ENCODE peak calls at places on chromosome 16, in six cellular contexts. One of them, this sample, is unnamed.

GRCh38 chr16:57810197-57811024 is 8.1 kb upstream of the KIFC3 start:
- DNase-seq in AG20443: peak; percentile 84
- DNase-seq in left ventricle myocardium inferior: peak; percentile 75
- DNase-seq in fibroblast of villous mesenchyme: peak; percentile 97
- DNase-seq in activated CD4-positive, alpha-beta memory T cell treated with anti-CD3 and anti-CD28 coated beads for 36 hours: peak; percentile 89
- DNase-seq in GM12892: peak; percentile 83
- DNase-seq in this sample: no peak

GRCh38 chr16:51151435-51151950 is 423 bp upstream of the SALL1 start:
- DNase-seq in AG20443: peak; percentile 88
- DNase-seq in left ventricle myocardium inferior: no peak
- DNase-seq in activated CD4-positive, alpha-beta memory T cell treated with anti-CD3 and anti-CD28 coated beads for 36 hours: no peak
- DNase-seq in fibroblast of villous mesenchyme: peak; percentile 68
- DNase-seq in GM12892: no peak
- DNase-seq in this sample: no peak

GRCh38 chr16:89410794-89411309 is 79.5 kb downstream of the ANKRD11 start:
- DNase-seq in left ventricle myocardium inferior: peak; percentile 55
- DNase-seq in AG20443: peak; percentile 84
- DNase-seq in fibroblast of villous mesenchyme: peak; percentile 91
- DNase-seq in GM12892: no peak
- DNase-seq in activated CD4-positive, alpha-beta memory T cell treated with anti-CD3 and anti-CD28 coated beads for 36 hours: peak; percentile 32
- DNase-seq in this sample: peak; percentile 86

GRCh38 chr16:78227855-78228254 is 128.4 kb downstream of the WWOX start:
- DNase-seq in fibroblast of villous mesenchyme: peak; percentile 46
- DNase-seq in AG20443: no peak
- DNase-seq in GM12892: no peak
- DNase-seq in left ventricle myocardium inferior: no peak
- DNase-seq in activated CD4-positive, alpha-beta memory T cell treated with anti-CD3 and anti-CD28 coated beads for 36 hours: no peak
- DNase-seq in this sample: no peak

GRCh38 chr16:49281843-49282642 is 405 bp upstream of the CBLN1 start:
- DNase-seq in GM12892: peak; percentile 85
- DNase-seq in activated CD4-positive, alpha-beta memory T cell treated with anti-CD3 and anti-CD28 coated beads for 36 hours: peak; percentile 80
- DNase-seq in AG20443: peak; percentile 91
- DNase-seq in left ventricle myocardium inferior: peak; percentile 83
- DNase-seq in fibroblast of villous mesenchyme: peak; percentile 11
- DNase-seq in this sample: peak; percentile 90

GRCh38 chr16:48250520-48251278 is 3.4 kb upstream of the ABCC11 start:
- DNase-seq in GM12892: no peak
- DNase-seq in activated CD4-positive, alpha-beta memory T cell treated with anti-CD3 and anti-CD28 coated beads for 36 hours: no peak
- DNase-seq in fibroblast of villous mesenchyme: no peak
- DNase-seq in AG20443: no peak
- DNase-seq in left ventricle myocardium inferior: no peak
- DNase-seq in this sample: no peak

GRCh38 chr16:64864232-64864803 is 257.5 kb downstream of the CDH11 start:
- DNase-seq in AG20443: peak; percentile 84
- DNase-seq in GM12892: no peak
- DNase-seq in fibroblast of villous mesenchyme: peak; percentile 88
- DNase-seq in left ventricle myocardium inferior: no peak
- DNase-seq in activated CD4-positive, alpha-beta memory T cell treated with anti-CD3 and anti-CD28 coated beads for 36 hours: no peak
- DNase-seq in this sample: no peak

GRCh38 chr16:56851671-56852400 is 13.2 kb upstream of the SLC12A3 start:
- DNase-seq in activated CD4-positive, alpha-beta memory T cell treated with anti-CD3 and anti-CD28 coated beads for 36 hours: no peak
- DNase-seq in left ventricle myocardium inferior: no peak
- DNase-seq in GM12892: no peak
- DNase-seq in AG20443: peak; percentile 43
- DNase-seq in fibroblast of villous mesenchyme: peak; percentile 49
- DNase-seq in this sample: peak; percentile 24

GRCh38 chr16:51854401-51854951 is 692.5 kb downstream of the TOX3 start:
- DNase-seq in AG20443: no peak
- DNase-seq in left ventricle myocardium inferior: no peak
- DNase-seq in GM12892: no peak
- DNase-seq in fibroblast of villous mesenchyme: no peak
- DNase-seq in activated CD4-positive, alpha-beta memory T cell treated with anti-CD3 and anti-CD28 coated beads for 36 hours: no peak
- DNase-seq in this sample: no peak

GRCh38 chr16:12416136-12416787 is 387.4 kb downstream of the CPPED1 start:
- DNase-seq in GM12892: no peak
- DNase-seq in activated CD4-positive, alpha-beta memory T cell treated with anti-CD3 and anti-CD28 coated beads for 36 hours: no peak
- DNase-seq in AG20443: no peak
- DNase-seq in left ventricle myocardium inferior: no peak
- DNase-seq in fibroblast of villous mesenchyme: no peak
- DNase-seq in this sample: no peak

GRCh38 chr16:86567701-86568571 is 1.3 kb downstream of the FOXC2 start:
- DNase-seq in AG20443: peak; percentile 77
- DNase-seq in left ventricle myocardium inferior: peak; percentile 54
- DNase-seq in activated CD4-positive, alpha-beta memory T cell treated with anti-CD3 and anti-CD28 coated beads for 36 hours: no peak
- DNase-seq in GM12892: no peak
- DNase-seq in fibroblast of villous mesenchyme: peak; percentile 51
- DNase-seq in this sample: peak; percentile 57

GRCh38 chr16:50635505-50636392 is 45.4 kb downstream of the SNX20 start:
- DNase-seq in GM12892: no peak
- DNase-seq in left ventricle myocardium inferior: no peak
- DNase-seq in AG20443: no peak
- DNase-seq in activated CD4-positive, alpha-beta memory T cell treated with anti-CD3 and anti-CD28 coated beads for 36 hours: peak; percentile 57
- DNase-seq in fibroblast of villous mesenchyme: no peak
- DNase-seq in this sample: no peak

GRCh38 chr16:71846443-71846842 is 667 bp downstream of the ATXN1L start:
- DNase-seq in left ventricle myocardium inferior: no peak
- DNase-seq in fibroblast of villous mesenchyme: peak; percentile 38
- DNase-seq in AG20443: peak; percentile 27
- DNase-seq in GM12892: no peak
- DNase-seq in activated CD4-positive, alpha-beta memory T cell treated with anti-CD3 and anti-CD28 coated beads for 36 hours: peak; percentile 45
- DNase-seq in this sample: no peak

GRCh38 chr16:30875881-30876791 is 17.7 kb downstream of the BCL7C start:
- DNase-seq in fibroblast of villous mesenchyme: no peak
- DNase-seq in left ventricle myocardium inferior: no peak
- DNase-seq in GM12892: peak; percentile 50
- DNase-seq in activated CD4-positive, alpha-beta memory T cell treated with anti-CD3 and anti-CD28 coated beads for 36 hours: peak; percentile 38
- DNase-seq in AG20443: peak; percentile 37
- DNase-seq in this sample: no peak

GRCh38 chr16:48818257-48818656 is 208.3 kb upstream of the N4BP1 start:
- DNase-seq in AG20443: no peak
- DNase-seq in fibroblast of villous mesenchyme: no peak
- DNase-seq in GM12892: no peak
- DNase-seq in left ventricle myocardium inferior: no peak
- DNase-seq in activated CD4-positive, alpha-beta memory T cell treated with anti-CD3 and anti-CD28 coated beads for 36 hours: no peak
- DNase-seq in this sample: no peak

GRCh38 chr16:53429221-53429943 is 4.9 kb upstream of the RBL2 start:
- DNase-seq in left ventricle myocardium inferior: no peak
- DNase-seq in fibroblast of villous mesenchyme: peak; percentile 90
- DNase-seq in activated CD4-positive, alpha-beta memory T cell treated with anti-CD3 and anti-CD28 coated beads for 36 hours: no peak
- DNase-seq in AG20443: no peak
- DNase-seq in GM12892: no peak
- DNase-seq in this sample: no peak

GRCh38 chr16:29710227-29711219 is 31.5 kb downstream of the QPRT start:
- DNase-seq in fibroblast of villous mesenchyme: peak; percentile 79
- DNase-seq in GM12892: no peak
- DNase-seq in left ventricle myocardium inferior: no peak
- DNase-seq in AG20443: peak; percentile 79
- DNase-seq in activated CD4-positive, alpha-beta memory T cell treated with anti-CD3 and anti-CD28 coated beads for 36 hours: peak; percentile 33
- DNase-seq in this sample: no peak

GRCh38 chr16:56357291-56357764 is 68.0 kb downstream of the AMFR start:
- DNase-seq in fibroblast of villous mesenchyme: no peak
- DNase-seq in activated CD4-positive, alpha-beta memory T cell treated with anti-CD3 and anti-CD28 coated beads for 36 hours: peak; percentile 8
- DNase-seq in AG20443: peak; percentile 75
- DNase-seq in GM12892: no peak
- DNase-seq in left ventricle myocardium inferior: peak; percentile 7
- DNase-seq in this sample: peak; percentile 79

GRCh38 chr16:81838794-81839193 is 59.7 kb downstream of the PLCG2 start:
- DNase-seq in AG20443: peak; percentile 22
- DNase-seq in activated CD4-positive, alpha-beta memory T cell treated with anti-CD3 and anti-CD28 coated beads for 36 hours: no peak
- DNase-seq in fibroblast of villous mesenchyme: no peak
- DNase-seq in GM12892: peak; percentile 42
- DNase-seq in left ventricle myocardium inferior: no peak
- DNase-seq in this sample: no peak

GRCh38 chr16:79768594-79768993 is 168.1 kb upstream of the MAF start:
- DNase-seq in GM12892: no peak
- DNase-seq in left ventricle myocardium inferior: no peak
- DNase-seq in activated CD4-positive, alpha-beta memory T cell treated with anti-CD3 and anti-CD28 coated beads for 36 hours: no peak
- DNase-seq in fibroblast of villous mesenchyme: no peak
- DNase-seq in AG20443: peak; percentile 12
- DNase-seq in this sample: no peak

GRCh38 chr16:85844786-85845185 is 45.3 kb downstream of the COX4I1 start:
- DNase-seq in left ventricle myocardium inferior: no peak
- DNase-seq in fibroblast of villous mesenchyme: peak; percentile 85
- DNase-seq in activated CD4-positive, alpha-beta memory T cell treated with anti-CD3 and anti-CD28 coated beads for 36 hours: no peak
- DNase-seq in GM12892: no peak
- DNase-seq in AG20443: no peak
- DNase-seq in this sample: no peak

GRCh38 chr16:27401768-27402568 is at the start of gene IL21R:
- DNase-seq in activated CD4-positive, alpha-beta memory T cell treated with anti-CD3 and anti-CD28 coated beads for 36 hours: peak; percentile 93
- DNase-seq in fibroblast of villous mesenchyme: no peak
- DNase-seq in AG20443: peak; percentile 85
- DNase-seq in left ventricle myocardium inferior: peak; percentile 73
- DNase-seq in GM12892: peak; percentile 60
- DNase-seq in this sample: peak; percentile 89

GRCh38 chr16:80887062-80887461 is 82.7 kb upstream of the CDYL2 start:
- DNase-seq in left ventricle myocardium inferior: no peak
- DNase-seq in GM12892: no peak
- DNase-seq in AG20443: no peak
- DNase-seq in activated CD4-positive, alpha-beta memory T cell treated with anti-CD3 and anti-CD28 coated beads for 36 hours: no peak
- DNase-seq in fibroblast of villous mesenchyme: no peak
- DNase-seq in this sample: no peak

GRCh38 chr16:29821663-29822115 is 1.4 kb downstream of the MVP start:
- DNase-seq in AG20443: peak; percentile 69
- DNase-seq in left ventricle myocardium inferior: no peak
- DNase-seq in GM12892: no peak
- DNase-seq in fibroblast of villous mesenchyme: peak; percentile 81
- DNase-seq in activated CD4-positive, alpha-beta memory T cell treated with anti-CD3 and anti-CD28 coated beads for 36 hours: no peak
- DNase-seq in this sample: no peak

GRCh38 chr16:66521951-66522771 is 27.8 kb downstream of the TK2 start:
- DNase-seq in GM12892: peak; percentile 47
- DNase-seq in activated CD4-positive, alpha-beta memory T cell treated with anti-CD3 and anti-CD28 coated beads for 36 hours: peak; percentile 99
- DNase-seq in AG20443: peak; percentile 57
- DNase-seq in left ventricle myocardium inferior: peak; percentile 31
- DNase-seq in fibroblast of villous mesenchyme: peak; percentile 57
- DNase-seq in this sample: peak; percentile 75

GRCh38 chr16:57892041-57892440 is 78.9 kb downstream of the CNGB1 start:
- DNase-seq in left ventricle myocardium inferior: no peak
- DNase-seq in activated CD4-positive, alpha-beta memory T cell treated with anti-CD3 and anti-CD28 coated beads for 36 hours: no peak
- DNase-seq in fibroblast of villous mesenchyme: peak; percentile 22
- DNase-seq in GM12892: no peak
- DNase-seq in AG20443: peak; percentile 38
- DNase-seq in this sample: no peak

GRCh38 chr16:88561485-88562369 is 8.5 kb upstream of the ZC3H18 start:
- DNase-seq in GM12892: no peak
- DNase-seq in AG20443: peak; percentile 81
- DNase-seq in activated CD4-positive, alpha-beta memory T cell treated with anti-CD3 and anti-CD28 coated beads for 36 hours: peak; percentile 62
- DNase-seq in fibroblast of villous mesenchyme: peak; percentile 46
- DNase-seq in left ventricle myocardium inferior: no peak
- DNase-seq in this sample: peak; percentile 83

GRCh38 chr16:57735755-57736418 is at the start of gene KATNB1:
- DNase-seq in AG20443: no peak
- DNase-seq in GM12892: no peak
- DNase-seq in fibroblast of villous mesenchyme: peak; percentile 23
- DNase-seq in left ventricle myocardium inferior: peak; percentile 18
- DNase-seq in activated CD4-positive, alpha-beta memory T cell treated with anti-CD3 and anti-CD28 coated beads for 36 hours: no peak
- DNase-seq in this sample: no peak

GRCh38 chr16:17499223-17499902 is 28.6 kb upstream of the XYLT1 start:
- DNase-seq in fibroblast of villous mesenchyme: no peak
- DNase-seq in left ventricle myocardium inferior: no peak
- DNase-seq in activated CD4-positive, alpha-beta memory T cell treated with anti-CD3 and anti-CD28 coated beads for 36 hours: no peak
- DNase-seq in AG20443: peak; percentile 45
- DNase-seq in GM12892: no peak
- DNase-seq in this sample: no peak

GRCh38 chr16:10871157-10871991 is 5.6 kb upstream of the CIITA start:
- DNase-seq in activated CD4-positive, alpha-beta memory T cell treated with anti-CD3 and anti-CD28 coated beads for 36 hours: peak; percentile 90
- DNase-seq in fibroblast of villous mesenchyme: peak; percentile 22
- DNase-seq in GM12892: no peak
- DNase-seq in left ventricle myocardium inferior: no peak
- DNase-seq in AG20443: peak; percentile 85
- DNase-seq in this sample: no peak

GRCh38 chr16:9042943-9043680 is 48.3 kb upstream of the HAPSTR1 start:
- DNase-seq in left ventricle myocardium inferior: no peak
- DNase-seq in GM12892: no peak
- DNase-seq in AG20443: peak; percentile 82
- DNase-seq in fibroblast of villous mesenchyme: no peak
- DNase-seq in activated CD4-positive, alpha-beta memory T cell treated with anti-CD3 and anti-CD28 coated beads for 36 hours: peak; percentile 15
- DNase-seq in this sample: no peak

GRCh38 chr16:28261916-28262315 is 30.4 kb upstream of the SBK1 start:
- DNase-seq in fibroblast of villous mesenchyme: no peak
- DNase-seq in AG20443: no peak
- DNase-seq in GM12892: no peak
- DNase-seq in left ventricle myocardium inferior: peak; percentile 67
- DNase-seq in activated CD4-positive, alpha-beta memory T cell treated with anti-CD3 and anti-CD28 coated beads for 36 hours: no peak
- DNase-seq in this sample: no peak

GRCh38 chr16:29820271-29820701 is at the start of gene MVP:
- DNase-seq in fibroblast of villous mesenchyme: peak; percentile 69
- DNase-seq in activated CD4-positive, alpha-beta memory T cell treated with anti-CD3 and anti-CD28 coated beads for 36 hours: peak; percentile 77
- DNase-seq in left ventricle myocardium inferior: peak; percentile 67
- DNase-seq in GM12892: peak; percentile 73
- DNase-seq in AG20443: peak; percentile 82
- DNase-seq in this sample: peak; percentile 84

GRCh38 chr16:48378836-48379235 is 6.4 kb downstream of the SIAH1 start:
- DNase-seq in AG20443: no peak
- DNase-seq in GM12892: no peak
- DNase-seq in left ventricle myocardium inferior: no peak
- DNase-seq in fibroblast of villous mesenchyme: peak; percentile 26
- DNase-seq in activated CD4-positive, alpha-beta memory T cell treated with anti-CD3 and anti-CD28 coated beads for 36 hours: no peak
- DNase-seq in this sample: no peak

GRCh38 chr16:56848056-56848936 is 16.7 kb upstream of the SLC12A3 start:
- DNase-seq in activated CD4-positive, alpha-beta memory T cell treated with anti-CD3 and anti-CD28 coated beads for 36 hours: peak; percentile 40
- DNase-seq in fibroblast of villous mesenchyme: peak; percentile 42
- DNase-seq in GM12892: no peak
- DNase-seq in AG20443: peak; percentile 60
- DNase-seq in left ventricle myocardium inferior: no peak
- DNase-seq in this sample: peak; percentile 86

GRCh38 chr16:9033125-9033830 is 58.2 kb upstream of the HAPSTR1 start:
- DNase-seq in fibroblast of villous mesenchyme: peak; percentile 89
- DNase-seq in left ventricle myocardium inferior: no peak
- DNase-seq in GM12892: no peak
- DNase-seq in AG20443: peak; percentile 76
- DNase-seq in activated CD4-positive, alpha-beta memory T cell treated with anti-CD3 and anti-CD28 coated beads for 36 hours: no peak
- DNase-seq in this sample: no peak

GRCh38 chr16:85055503-85056210 is 28.1 kb downstream of the KIAA0513 start:
- DNase-seq in left ventricle myocardium inferior: no peak
- DNase-seq in activated CD4-positive, alpha-beta memory T cell treated with anti-CD3 and anti-CD28 coated beads for 36 hours: peak; percentile 90
- DNase-seq in AG20443: peak; percentile 43
- DNase-seq in GM12892: no peak
- DNase-seq in fibroblast of villous mesenchyme: peak; percentile 87
- DNase-seq in this sample: peak; percentile 80

GRCh38 chr16:89925596-89926079 is 2.5 kb downstream of the TUBB3 start:
- DNase-seq in AG20443: no peak
- DNase-seq in GM12892: no peak
- DNase-seq in fibroblast of villous mesenchyme: no peak
- DNase-seq in left ventricle myocardium inferior: no peak
- DNase-seq in activated CD4-positive, alpha-beta memory T cell treated with anti-CD3 and anti-CD28 coated beads for 36 hours: no peak
- DNase-seq in this sample: no peak

GRCh38 chr16:67917852-67918236 is 13.8 kb downstream of the CTRL start:
- DNase-seq in GM12892: no peak
- DNase-seq in left ventricle myocardium inferior: no peak
- DNase-seq in fibroblast of villous mesenchyme: peak; percentile 67
- DNase-seq in activated CD4-positive, alpha-beta memory T cell treated with anti-CD3 and anti-CD28 coated beads for 36 hours: peak; percentile 75
- DNase-seq in AG20443: peak; percentile 86
- DNase-seq in this sample: no peak